ENCODE peak calls at places on chromosome 4, in eight cellular contexts. One of them, this sample, is unnamed.

GRCh38 chr4:90979551-90979950 is 852.4 kb downstream of the CCSER1 start:
- DNase-seq in left colon: no peak
- DNase-seq in NCI-H2171: peak; percentile 76
- DNase-seq in SK-MEL-5: no peak
- DNase-seq in amygdala: no peak
- DNase-seq in RPMI7951: no peak
- DNase-seq in GM23338: no peak
- DNase-seq in small intestine: no peak
- DNase-seq in this sample: peak; percentile 75

GRCh38 chr4:153065286-153065685 is 129.2 kb downstream of the FHDC1 start:
- DNase-seq in left colon: peak; percentile 74
- DNase-seq in NCI-H2171: no peak
- DNase-seq in SK-MEL-5: no peak
- DNase-seq in amygdala: no peak
- DNase-seq in RPMI7951: no peak
- DNase-seq in GM23338: no peak
- DNase-seq in small intestine: peak; percentile 78
- DNase-seq in this sample: no peak

GRCh38 chr4:103099691-103100392 is at the start of gene BDH2:
- DNase-seq in left colon: peak; percentile 24
- DNase-seq in NCI-H2171: peak; percentile 28
- DNase-seq in SK-MEL-5: peak; percentile 91
- DNase-seq in amygdala: peak; percentile 1
- DNase-seq in RPMI7951: peak; percentile 88
- DNase-seq in GM23338: peak; percentile 98
- DNase-seq in small intestine: peak; percentile 94
- DNase-seq in this sample: peak; percentile 73

GRCh38 chr4:40247350-40247749 is 50.5 kb downstream of the RHOH start:
- DNase-seq in left colon: peak; percentile 28
- DNase-seq in NCI-H2171: no peak
- DNase-seq in SK-MEL-5: no peak
- DNase-seq in amygdala: no peak
- DNase-seq in RPMI7951: no peak
- DNase-seq in GM23338: no peak
- DNase-seq in small intestine: peak; percentile 53
- DNase-seq in this sample: no peak

GRCh38 chr4:124432500-124432899 is 280.0 kb downstream of the ANKRD50 start:
- DNase-seq in left colon: no peak
- DNase-seq in NCI-H2171: no peak
- DNase-seq in SK-MEL-5: no peak
- DNase-seq in amygdala: no peak
- DNase-seq in RPMI7951: no peak
- DNase-seq in GM23338: no peak
- DNase-seq in small intestine: peak; percentile 89
- DNase-seq in this sample: no peak

GRCh38 chr4:147492761-147493160 is 11.9 kb downstream of the EDNRA start:
- DNase-seq in left colon: no peak
- DNase-seq in NCI-H2171: no peak
- DNase-seq in SK-MEL-5: no peak
- DNase-seq in amygdala: no peak
- DNase-seq in RPMI7951: peak; percentile 10
- DNase-seq in GM23338: no peak
- DNase-seq in small intestine: no peak
- DNase-seq in this sample: no peak

GRCh38 chr4:151099226-151099975 is at the start of gene RPS3A:
- DNase-seq in left colon: peak; percentile 98
- DNase-seq in NCI-H2171: peak; percentile 86
- DNase-seq in SK-MEL-5: peak; percentile 94
- DNase-seq in amygdala: peak; percentile 95
- DNase-seq in RPMI7951: peak; percentile 93
- DNase-seq in GM23338: peak; percentile 98
- DNase-seq in small intestine: peak; percentile 98
- DNase-seq in this sample: peak; percentile 74

GRCh38 chr4:8435656-8436121 is 4.8 kb downstream of the ACOX3 start:
- DNase-seq in left colon: peak; percentile 28
- DNase-seq in NCI-H2171: no peak
- DNase-seq in SK-MEL-5: no peak
- DNase-seq in amygdala: no peak
- DNase-seq in RPMI7951: no peak
- DNase-seq in GM23338: peak; percentile 18
- DNase-seq in small intestine: peak; percentile 24
- DNase-seq in this sample: no peak

GRCh38 chr4:163988921-163989320 is 494.4 kb downstream of the TMA16 start:
- DNase-seq in left colon: no peak
- DNase-seq in NCI-H2171: no peak
- DNase-seq in SK-MEL-5: no peak
- DNase-seq in amygdala: peak; percentile 1
- DNase-seq in RPMI7951: no peak
- DNase-seq in GM23338: peak; percentile 20
- DNase-seq in small intestine: no peak
- DNase-seq in this sample: no peak

GRCh38 chr4:153771058-153771457 is 11.2 kb upstream of the RNF175 start:
- DNase-seq in left colon: no peak
- DNase-seq in NCI-H2171: no peak
- DNase-seq in SK-MEL-5: no peak
- DNase-seq in amygdala: no peak
- DNase-seq in RPMI7951: no peak
- DNase-seq in GM23338: no peak
- DNase-seq in small intestine: no peak
- DNase-seq in this sample: no peak

GRCh38 chr4:78776729-78777555 is 792 bp downstream of the BMP2K start:
- DNase-seq in left colon: peak; percentile 71
- DNase-seq in NCI-H2171: no peak
- DNase-seq in SK-MEL-5: peak; percentile 8
- DNase-seq in amygdala: peak; percentile 11
- DNase-seq in RPMI7951: peak; percentile 81
- DNase-seq in GM23338: peak; percentile 63
- DNase-seq in small intestine: peak; percentile 66
- DNase-seq in this sample: no peak

GRCh38 chr4:120718979-120719566 is 203.5 kb downstream of the PRDM5 start:
- DNase-seq in left colon: peak; percentile 9
- DNase-seq in NCI-H2171: no peak
- DNase-seq in SK-MEL-5: peak; percentile 62
- DNase-seq in amygdala: no peak
- DNase-seq in RPMI7951: peak; percentile 47
- DNase-seq in GM23338: peak; percentile 65
- DNase-seq in small intestine: peak; percentile 3
- DNase-seq in this sample: peak; percentile 0

GRCh38 chr4:98642991-98643426 is 15.4 kb downstream of the TSPAN5 start:
- DNase-seq in left colon: no peak
- DNase-seq in NCI-H2171: no peak
- DNase-seq in SK-MEL-5: no peak
- DNase-seq in amygdala: no peak
- DNase-seq in RPMI7951: peak; percentile 57
- DNase-seq in GM23338: no peak
- DNase-seq in small intestine: peak; percentile 14
- DNase-seq in this sample: no peak

GRCh38 chr4:152516156-152516555 is 19.7 kb downstream of the FBXW7 start:
- DNase-seq in left colon: no peak
- DNase-seq in NCI-H2171: no peak
- DNase-seq in SK-MEL-5: no peak
- DNase-seq in amygdala: no peak
- DNase-seq in RPMI7951: peak; percentile 18
- DNase-seq in GM23338: peak; percentile 30
- DNase-seq in small intestine: no peak
- DNase-seq in this sample: no peak

GRCh38 chr4:680565-680930 is 6.2 kb downstream of the MYL5 start:
- DNase-seq in left colon: peak; percentile 55
- DNase-seq in NCI-H2171: no peak
- DNase-seq in SK-MEL-5: no peak
- DNase-seq in amygdala: no peak
- DNase-seq in RPMI7951: no peak
- DNase-seq in GM23338: peak; percentile 64
- DNase-seq in small intestine: no peak
- DNase-seq in this sample: no peak

GRCh38 chr4:52864816-52865215 is 2.7 kb downstream of the RASL11B start:
- DNase-seq in left colon: no peak
- DNase-seq in NCI-H2171: no peak
- DNase-seq in SK-MEL-5: no peak
- DNase-seq in amygdala: no peak
- DNase-seq in RPMI7951: peak; percentile 28
- DNase-seq in GM23338: no peak
- DNase-seq in small intestine: no peak
- DNase-seq in this sample: peak; percentile 34

GRCh38 chr4:63460075-63460474 is 949.2 kb downstream of the TECRL start:
- DNase-seq in left colon: no peak
- DNase-seq in NCI-H2171: no peak
- DNase-seq in SK-MEL-5: peak; percentile 6
- DNase-seq in amygdala: no peak
- DNase-seq in RPMI7951: no peak
- DNase-seq in GM23338: no peak
- DNase-seq in small intestine: no peak
- DNase-seq in this sample: no peak

GRCh38 chr4:143399113-143399949 is 62.7 kb downstream of the GAB1 start:
- DNase-seq in left colon: no peak
- DNase-seq in NCI-H2171: no peak
- DNase-seq in SK-MEL-5: peak; percentile 77
- DNase-seq in amygdala: no peak
- DNase-seq in RPMI7951: peak; percentile 31
- DNase-seq in GM23338: peak; percentile 80
- DNase-seq in small intestine: peak; percentile 71
- DNase-seq in this sample: peak; percentile 32